ENCODE peak calls at places on chromosome 22, in six cellular contexts. J is mucosa of gallbladder, I is HAP-1, U is LoVo, Z is amniotic epithelial cell, S is NCI-H460. P is an unnamed sample.

GRCh38 chr22:25838960-25839741 is 97.2 kb downstream of the MYO18B start:
- DNase-seq in Z (no peak), S (no peak), I (no peak), J (no peak), U (no peak), P (no peak)

GRCh38 chr22:22702159-22702873 is 57.9 kb downstream of the GGTLC2 start:
- DNase-seq in U (no peak), S (no peak), I (no peak), J (no peak), Z (peak), P (no peak)

GRCh38 chr22:41446057-41446501 is 522 bp downstream of the TOB2 start:
- DNase-seq in J (no peak), S (no peak), I (no peak), Z (no peak), U (no peak), P (peak)

GRCh38 chr22:11627798-11628650 is 3900.0 kb upstream of the OR11H1 start:
- DNase-seq in S (no peak), Z (no peak), I (no peak), U (no peak), J (no peak), P (no peak)

GRCh38 chr22:38422615-38423511 is 32.1 kb downstream of the KCNJ4 start:
- DNase-seq in U (peak), Z (no peak), J (peak), I (no peak), S (no peak), P (no peak)

GRCh38 chr22:23431337-23432072 is 148.6 kb downstream of the IGLL1 start:
- DNase-seq in U (no peak), Z (peak), S (no peak), J (peak), I (no peak), P (peak)

GRCh38 chr22:22248878-22249277 is 4.3 kb downstream of the VPREB1 start:
- DNase-seq in Z (no peak), U (no peak), S (no peak), I (no peak), J (no peak), P (no peak)

GRCh38 chr22:20588843-20589581 is 81.6 kb downstream of the MED15 start:
- DNase-seq in S (no peak), J (no peak), Z (no peak), I (no peak), U (no peak), P (no peak)

GRCh38 chr22:40348025-40348658 is 1.8 kb downstream of the ADSL start:
- DNase-seq in Z (peak), U (peak), J (peak), I (peak), S (peak), P (peak)

GRCh38 chr22:27842236-27842993 is 40.9 kb upstream of the MN1 start:
- DNase-seq in U (no peak), J (no peak), I (no peak), S (no peak), Z (no peak), P (no peak)

GRCh38 chr22:20316217-20316843 is 3.5 kb downstream of the DGCR6L start:
- DNase-seq in J (no peak), I (no peak), S (no peak), U (no peak), Z (no peak), P (no peak)

GRCh38 chr22:49268924-49269323 is 558.7 kb downstream of the BRD1 start:
- DNase-seq in J (no peak), S (no peak), I (no peak), U (no peak), Z (no peak), P (no peak)

GRCh38 chr22:48441553-48441850 is 1386.2 kb downstream of the BRD1 start:
- DNase-seq in S (no peak), I (no peak), Z (no peak), U (no peak), J (no peak), P (no peak)

GRCh38 chr22:31244044-31244942 is 32.2 kb downstream of the LIMK2 start:
- DNase-seq in S (peak), J (no peak), I (no peak), U (peak), Z (peak), P (peak)

P was measured in choroid plexus epithelial cell.